ENCODE peak calls at places on chromosomes 11 and 22, in seven cellular contexts. L is mesenchymal stem cell, R is neuronal stem cell, Y is PC-3, F is H1, Z is HCT116, E is trophoblast cell. V is an unnamed sample.

GRCh38 chr22:42439821-42440674 is 7.8 kb upstream of the NFAM1 start:
- DNase-seq in L (peak), R (no peak), Y (peak), F (no peak), Z (no peak), E (peak), V (peak)

GRCh38 chr11:119144825-119145476 is 3.9 kb upstream of the ABCG4 start:
- DNase-seq in L (peak), R (peak), Y (peak), F (no peak), Z (peak), E (peak), V (peak)

GRCh38 chr11:3000032-3000961 is 8.2 kb upstream of the NAP1L4 start:
- DNase-seq in L (no peak), R (no peak), Y (no peak), F (no peak), Z (no peak), E (no peak), V (peak)

GRCh38 chr11:35166369-35167360 is 27.7 kb downstream of the CD44 start:
- DNase-seq in L (peak), R (no peak), Y (peak), F (no peak), Z (peak), E (peak), V (peak)

GRCh38 chr11:70076461-70076931 is 1.6 kb upstream of the ANO1 start:
- DNase-seq in L (peak), R (no peak), Y (no peak), F (no peak), Z (no peak), E (peak), V (peak)

GRCh38 chr11:16685914-16686313 is 52.5 kb upstream of the C11orf58 start:
- DNase-seq in L (no peak), R (no peak), Y (no peak), F (no peak), Z (no peak), E (no peak), V (no peak)

GRCh38 chr11:75668508-75669297 is at the start of gene MAP6:
- DNase-seq in L (no peak), R (peak), Y (peak), F (no peak), Z (no peak), E (no peak), V (no peak)

GRCh38 chr22:46638601-46639431 is 18.6 kb downstream of the GRAMD4 start:
- DNase-seq in L (peak), R (no peak), Y (no peak), F (no peak), Z (no peak), E (peak), V (no peak)

GRCh38 chr11:64649304-64649703 is 58.3 kb downstream of the SLC22A12 start:
- DNase-seq in L (no peak), R (no peak), Y (peak), F (no peak), Z (peak), E (peak), V (no peak)

GRCh38 chr11:35088676-35089075 is 50.3 kb upstream of the CD44 start:
- DNase-seq in L (no peak), R (no peak), Y (peak), F (no peak), Z (no peak), E (no peak), V (no peak)

DNA sequence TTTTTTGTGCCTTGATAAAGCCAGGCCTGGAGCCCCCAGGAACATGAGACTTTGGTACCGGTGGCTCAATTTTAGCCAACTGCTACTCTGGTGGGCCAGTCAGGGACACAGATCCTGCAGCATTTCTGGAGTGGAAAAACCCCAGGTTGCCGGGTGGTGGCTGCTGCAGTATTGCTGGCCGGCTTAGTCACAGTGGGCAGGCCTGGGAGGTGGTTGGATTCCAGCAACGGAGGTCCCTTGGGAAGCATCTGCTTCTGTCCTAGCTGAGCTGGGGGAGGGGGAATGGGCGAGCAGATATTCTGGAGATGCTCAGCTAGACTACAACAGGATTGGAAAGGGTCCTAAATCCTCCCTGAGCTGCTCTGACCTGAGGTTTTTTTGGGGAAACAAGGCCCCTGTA is 31.7 kb upstream of the ACCSL start:
- DNase-seq in L (peak), R (no peak), Y (peak), F (no peak), Z (no peak), E (no peak), V (peak)
- H3K9ac ChIP-seq in L (peak), R (no peak), Y (no peak), F (no peak), Z (no peak), E (no peak), V (no peak)

GRCh38 chr11:128619540-128620305 is 32.4 kb upstream of the ETS1 start:
- DNase-seq in L (no peak), R (no peak), Y (no peak), F (no peak), Z (no peak), E (no peak), V (no peak)
- H3K9ac ChIP-seq in L (no peak), R (no peak), Y (no peak), F (no peak), Z (no peak), E (no peak), V (no peak)

GRCh38 chr11:124804884-124805283 is 4.7 kb upstream of the MSANTD2 start:
- DNase-seq in L (no peak), R (no peak), Y (no peak), F (no peak), Z (no peak), E (no peak), V (no peak)
- H3K9ac ChIP-seq in L (no peak), R (no peak), Y (no peak), F (no peak), Z (no peak), E (no peak), V (no peak)

GRCh38 chr11:128551641-128552335 is 35.6 kb downstream of the ETS1 start:
- DNase-seq in L (no peak), R (no peak), Y (peak), F (no peak), Z (no peak), E (peak), V (no peak)
- H3K9ac ChIP-seq in L (no peak), R (no peak), Y (no peak), F (no peak), Z (no peak), E (no peak), V (no peak)

DNA sequence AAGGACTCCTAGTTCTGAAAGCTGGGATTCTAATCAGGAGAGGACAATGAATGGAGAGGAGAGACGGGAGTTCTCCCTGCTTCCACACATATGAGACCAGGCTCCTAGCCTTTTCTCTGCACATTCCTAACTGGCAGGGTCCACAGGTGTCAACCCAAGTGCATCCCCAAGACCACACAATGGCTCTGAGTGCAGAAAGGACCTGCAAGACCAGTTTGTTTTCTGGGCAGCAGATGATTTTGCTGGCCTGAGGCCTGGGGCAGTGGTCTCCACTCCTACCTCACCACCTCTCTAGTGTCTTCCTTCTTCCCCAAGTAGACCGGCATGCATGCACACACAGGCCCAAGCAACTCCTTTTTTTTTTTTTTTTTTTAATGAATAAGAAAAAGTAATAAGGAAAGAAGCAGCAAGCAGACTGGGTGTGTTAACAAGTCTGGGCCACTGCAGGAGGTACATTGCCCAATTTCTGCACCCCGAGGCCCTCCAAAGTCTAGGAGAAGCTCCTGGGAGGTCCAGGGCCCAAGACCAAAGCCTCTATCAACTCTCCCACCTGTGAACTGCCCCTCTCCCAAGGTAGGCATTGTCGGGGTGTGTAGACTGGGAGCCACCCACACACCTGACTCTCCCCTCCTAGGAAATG is 1.2 kb upstream of the TSKU start:
- DNase-seq in L (no peak), R (no peak), Y (no peak), F (no peak), Z (no peak), E (no peak), V (no peak)
- H3K9ac ChIP-seq in L (peak), R (no peak), Y (no peak), F (peak), Z (peak), E (no peak), V (peak)

GRCh38 chr22:19477321-19478085 is 1.5 kb downstream of the UFD1 start:
- DNase-seq in L (no peak), R (no peak), Y (peak), F (no peak), Z (no peak), E (no peak), V (no peak)
- H3K9ac ChIP-seq in L (peak), R (no peak), Y (peak), F (no peak), Z (peak), E (no peak), V (peak)